ENCODE peak calls at places on chromosomes 13 and 19, in eight cellular contexts. U, V, N, L, J, Q, I and K are unnamed samples.

GRCh38 chr19:48807590-48808308 is 3.1 kb downstream of the BCAT2 start:
- DNase-seq in U (peak), L (no peak), V (peak), I (no peak), N (no peak), Q (no peak), J (no peak), K (no peak)

GRCh38 chr13:32430018-32430747 is 2.3 kb upstream of the N4BP2L1 start:
- DNase-seq in Q (no peak), L (no peak), I (peak), V (no peak), N (no peak), U (no peak), J (no peak), K (no peak)

GRCh38 chr19:30590596-30591229 is 218.5 kb downstream of the ZNF536 start:
- DNase-seq in N (no peak), J (no peak), I (no peak), V (no peak), U (no peak), Q (no peak), L (no peak), K (no peak)

GRCh38 chr13:33230178-33230881 is 55.2 kb downstream of the STARD13 start:
- DNase-seq in L (no peak), J (no peak), I (peak), V (no peak), Q (no peak), U (no peak), N (no peak), K (no peak)

GRCh38 chr13:33109319-33109718 is 93.1 kb downstream of the KL start:
- DNase-seq in U (no peak), V (no peak), I (no peak), L (no peak), Q (no peak), N (no peak), J (no peak), K (no peak)

GRCh38 chr19:37332839-37333238 is 38.1 kb upstream of the ZNF527 start:
- DNase-seq in U (no peak), Q (no peak), N (no peak), J (no peak), I (no peak), V (no peak), L (no peak), K (no peak)

GRCh38 chr13:19665427-19665859 is 32.0 kb downstream of the MPHOSPH8 start:
- DNase-seq in U (no peak), J (no peak), N (no peak), L (no peak), I (no peak), Q (no peak), V (no peak), K (no peak)

GRCh38 chr19:35041548-35042055 is at the start of gene HPN:
- DNase-seq in V (no peak), L (no peak), Q (no peak), U (no peak), I (no peak), N (no peak), J (no peak), K (peak)

GRCh38 chr19:33236696-33237390 is 11.2 kb upstream of the SLC7A10 start:
- DNase-seq in N (no peak), I (no peak), J (no peak), U (no peak), Q (no peak), V (no peak), L (no peak), K (no peak)

GRCh38 chr13:110629735-110630134 is 14.4 kb downstream of the NAXD start:
- DNase-seq in L (no peak), N (no peak), U (no peak), Q (no peak), V (no peak), I (no peak), J (no peak), K (no peak)

GRCh38 chr19:55344444-55344843 is 4.8 kb downstream of the KMT5C start:
- DNase-seq in Q (no peak), N (no peak), U (no peak), L (no peak), J (no peak), I (no peak), V (no peak), K (no peak)

GRCh38 chr13:69198706-69199105 is 908.9 kb upstream of the ATXN8OS start:
- DNase-seq in J (no peak), L (no peak), N (no peak), I (no peak), V (no peak), Q (no peak), U (no peak), K (no peak)

GRCh38 chr13:69199664-69200063 is 908.0 kb upstream of the ATXN8OS start:
- DNase-seq in N (no peak), I (no peak), V (peak), L (no peak), U (no peak), Q (no peak), J (no peak), K (no peak)

DNA sequence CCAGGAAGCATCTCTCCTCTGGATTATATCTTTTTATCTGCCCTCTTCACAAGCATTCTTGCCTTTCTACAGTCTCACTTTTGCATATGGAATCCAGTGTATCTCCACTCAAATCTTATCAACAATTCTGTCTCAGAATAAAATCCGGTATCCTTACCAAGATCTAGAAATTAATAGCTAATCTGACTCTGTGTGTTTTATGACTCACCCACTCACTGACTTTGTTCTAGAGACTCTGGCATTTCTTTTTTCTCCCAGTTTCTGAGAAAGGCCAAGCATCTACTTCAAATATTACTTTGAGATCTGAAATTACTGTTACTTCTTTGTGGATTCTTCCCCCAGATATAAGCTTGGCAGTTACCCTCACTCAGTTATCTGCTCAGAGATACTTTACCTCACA is 913.5 kb upstream of the ATXN8OS start:
- DNase-seq in I (no peak), J (no peak), L (no peak), N (no peak), U (no peak), Q (no peak), V (no peak), K (no peak)
- TF ChIP-seq POLR2A in I (no peak), J (no peak), L (no peak), N (no peak), U (no peak), Q (no peak), V (no peak), K (no peak)

GRCh38 chr13:24159921-24160324 is 597 bp upstream of the SPATA13 start:
- DNase-seq in V (no peak), L (no peak), N (no peak), U (no peak), I (no peak), J (no peak), Q (peak), K (no peak)
- H3K4me3 ChIP-seq in V (peak), L (peak), N (peak), U (peak), I (peak), J (peak), Q (no peak), K (peak)

GRCh38 chr19:16185123-16185924 is at the start of gene FAM32A:
- DNase-seq in N (peak), Q (peak), V (peak), J (peak), U (peak), L (peak), I (peak), K (peak)
- TF ChIP-seq POLR2A in N (peak), Q (peak), V (peak), J (peak), U (peak), L (no peak), I (peak), K (peak)

DNA sequence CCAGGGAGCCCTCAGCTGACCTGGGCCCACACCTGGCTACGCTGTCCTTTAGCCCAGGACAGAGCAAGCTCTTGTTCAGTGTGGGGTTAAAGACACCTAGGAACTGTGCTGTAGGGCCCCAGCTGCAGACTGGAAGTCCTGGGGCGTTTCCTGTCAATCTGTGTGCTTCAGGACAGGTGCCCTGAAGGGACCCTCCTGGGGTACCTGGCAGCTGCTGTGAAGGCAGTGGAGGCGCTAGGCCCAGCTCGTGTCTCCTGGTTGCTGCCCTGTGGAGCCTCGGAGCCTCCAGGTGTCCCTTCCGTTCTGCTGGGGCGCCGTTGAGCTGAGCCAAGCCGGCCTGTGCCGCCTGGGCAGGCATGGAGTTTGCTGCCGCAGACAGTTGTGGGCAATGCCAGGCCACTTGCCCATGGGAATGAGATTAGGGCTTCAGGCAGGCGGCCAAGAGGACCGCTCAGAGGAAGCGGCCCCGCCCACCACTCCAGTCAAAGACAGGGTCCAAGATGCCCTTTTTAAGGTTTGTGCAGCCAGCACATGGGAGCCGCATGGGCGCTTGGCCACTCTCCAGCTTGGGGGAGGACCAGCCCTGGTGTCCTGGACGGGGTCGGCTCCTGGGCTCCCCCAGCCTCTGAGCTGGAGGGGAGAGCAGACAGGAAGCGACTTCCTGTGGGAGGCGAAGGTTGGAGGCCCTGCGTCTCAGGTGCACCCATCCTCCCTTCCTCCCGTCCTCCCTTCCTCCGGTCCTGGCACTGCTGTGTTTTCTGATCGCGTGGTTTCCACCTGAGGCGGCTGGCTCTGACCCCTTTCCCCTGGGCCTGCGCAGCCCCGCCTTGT is 4.0 kb downstream of the PTBP1 start:
- DNase-seq in N (peak), Q (peak), I (no peak), V (no peak), U (peak), L (no peak), J (peak), K (no peak)
- H3K4me3 ChIP-seq in N (no peak), Q (no peak), I (no peak), V (peak), U (no peak), L (peak), J (no peak), K (peak)

DNA sequence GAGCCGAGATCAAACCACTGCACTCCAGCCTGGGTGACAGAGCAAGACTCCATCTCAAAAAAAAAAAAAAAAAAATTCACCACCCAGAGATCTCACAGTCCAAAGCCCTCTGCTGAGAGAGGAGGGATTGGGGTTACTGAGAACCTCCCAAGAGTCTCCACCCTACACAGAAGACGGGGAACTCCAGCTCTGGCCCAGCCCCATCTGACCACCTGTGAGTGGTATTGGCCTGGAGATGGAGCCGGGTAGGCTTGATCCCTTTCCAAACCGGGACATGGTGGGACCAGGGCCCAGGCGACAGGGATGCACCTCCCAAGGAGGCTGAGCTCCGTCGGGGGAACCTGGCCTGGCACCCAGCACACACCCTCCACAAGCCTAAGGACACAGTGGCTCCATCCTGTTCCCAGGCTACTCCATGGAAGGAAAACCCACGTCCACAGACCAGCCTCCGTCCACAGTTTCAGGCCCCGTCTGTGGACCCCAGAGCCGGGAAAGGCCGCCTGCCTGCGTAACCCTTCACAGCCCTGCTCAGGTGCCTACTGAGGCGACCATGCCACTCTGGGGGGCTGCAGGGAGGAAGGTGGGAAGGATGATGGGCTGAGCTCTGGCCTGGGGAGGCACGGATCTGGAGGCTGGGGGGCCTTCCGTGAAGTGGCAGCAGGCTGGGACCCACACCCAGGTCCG is 1.8 kb downstream of the TMEM259 start:
- DNase-seq in I (no peak), V (no peak), J (no peak), Q (no peak), U (no peak), N (no peak), L (no peak), K (no peak)
- TF ChIP-seq POLR2A in I (no peak), V (no peak), J (no peak), Q (no peak), U (no peak), N (no peak), L (no peak), K (no peak)